ENCODE peak calls at places on chromosomes 3 and 15, in eight cellular contexts. P is naive thymus-derived CD8-positive, alpha-beta T cell; Y is Peyer's patch; B is left ventricle myocardium inferior; V is progenitor cell of endocrine pancreas; U is iPS-NIHi11; E is stimulated activated naive B cell treated with anti-CD40 and anti-IgM and Interleukin-4, amounts not matched to agents 10 μg/mL and 1 μg/mL and 100 μg/mL, for 72 hours; F is DMS 273 treated with DMSO at 0.1 percent for 48 hours. Q is an unnamed sample.

GRCh38 chr3:76998555-76998954 is 41.3 kb upstream of the ROBO2 start:
- DNase-seq in P (no peak), Y (no peak), B (no peak), V (no peak), U (no peak), E (no peak), F (no peak), Q (no peak)

GRCh38 chr15:68558318-68559305 is 20.2 kb upstream of the CORO2B start:
- DNase-seq in P (no peak), Y (peak), B (no peak), V (no peak), U (peak), E (no peak), F (no peak), Q (no peak)

GRCh38 chr3:54951405-54951804 is 23.5 kb upstream of the LRTM1 start:
- DNase-seq in P (no peak), Y (peak), B (peak), V (peak), U (peak), E (no peak), F (no peak), Q (no peak)

GRCh38 chr3:127589600-127590281 is 792 bp downstream of the TPRA1 start:
- DNase-seq in P (no peak), Y (peak), B (no peak), V (peak), U (no peak), E (no peak), F (no peak), Q (no peak)

GRCh38 chr15:26011916-26012315 is 148.8 kb upstream of the ATP10A start:
- DNase-seq in P (no peak), Y (no peak), B (no peak), V (no peak), U (no peak), E (no peak), F (no peak), Q (no peak)

GRCh38 chr3:43796041-43796596 is 105.4 kb downstream of the ABHD5 start:
- DNase-seq in P (no peak), Y (no peak), B (no peak), V (no peak), U (no peak), E (no peak), F (no peak), Q (no peak)

GRCh38 chr15:71575474-71576045 is 234.8 kb upstream of the NR2E3 start:
- DNase-seq in P (no peak), Y (no peak), B (no peak), V (no peak), U (no peak), E (no peak), F (no peak), Q (no peak)

GRCh38 chr3:77500711-77501110 is 460.8 kb downstream of the ROBO2 start:
- DNase-seq in P (no peak), Y (no peak), B (no peak), V (no peak), U (no peak), E (no peak), F (no peak), Q (no peak)

GRCh38 chr15:52146776-52147175 is 34.2 kb upstream of the BCL2L10 start:
- DNase-seq in P (no peak), Y (no peak), B (no peak), V (no peak), U (no peak), E (no peak), F (no peak), Q (no peak)

GRCh38 chr3:171345112-171345843 is 114.9 kb downstream of the TNIK start:
- DNase-seq in P (no peak), Y (no peak), B (no peak), V (no peak), U (no peak), E (no peak), F (no peak), Q (no peak)

GRCh38 chr3:171334465-171334811 is 125.8 kb downstream of the TNIK start:
- DNase-seq in P (no peak), Y (no peak), B (peak), V (no peak), U (no peak), E (no peak), F (peak), Q (no peak)

GRCh38 chr3:49788056-49788455 is 1.7 kb upstream of the IP6K1 start:
- DNase-seq in P (no peak), Y (no peak), B (no peak), V (no peak), U (no peak), E (no peak), F (no peak), Q (no peak)

GRCh38 chr3:43077708-43078107 is 28.2 kb downstream of the POMGNT2 start:
- DNase-seq in P (no peak), Y (no peak), B (no peak), V (no peak), U (no peak), E (no peak), F (no peak), Q (no peak)

GRCh38 chr3:50333744-50334328 is 5.8 kb upstream of the TUSC2 start:
- DNase-seq in P (no peak), Y (no peak), B (peak), V (no peak), U (no peak), E (no peak), F (no peak), Q (no peak)

GRCh38 chr15:41511331-41512077 is 2.1 kb downstream of the LTK start:
- DNase-seq in P (no peak), Y (peak), B (no peak), V (peak), U (peak), E (no peak), F (no peak), Q (no peak)

GRCh38 chr3:42758126-42758525 is 14.9 kb downstream of the CCDC13 start:
- DNase-seq in P (no peak), Y (no peak), B (no peak), V (no peak), U (no peak), E (no peak), F (no peak), Q (no peak)

GRCh38 chr15:34795267-34796081 is at the start of gene ACTC1:
- DNase-seq in P (no peak), Y (no peak), B (peak), V (peak), U (peak), E (no peak), F (no peak), Q (no peak)

Q was measured in NCI-H1930.